ENCODE peak calls at places on chromosomes 6 and 20, in four cellular contexts. U, D, B and J are unnamed samples. For H3K4me1, the result is how much of the 10 kb centered on the place peaks cover.

GRCh38 chr20:44091026-44091425 is 96.0 kb downstream of the JPH2 start:
- DNase-seq in U (no peak), D (no peak), B (no peak), J (peak)

GRCh38 chr6:17120019-17120418 is 18.2 kb downstream of the STMND1 start:
- DNase-seq in U (no peak), D (no peak), B (no peak), J (no peak)

GRCh38 chr6:13769655-13770053 is 44.7 kb downstream of the MCUR1 start:
- DNase-seq in U (no peak), D (no peak), B (peak), J (no peak)

GRCh38 chr6:41066867-41067304 is 5.3 kb downstream of the OARD1 start:
- DNase-seq in U (peak), D (peak), B (peak), J (no peak)

GRCh38 chr6:40982917-40983316 is 56.1 kb downstream of the UNC5CL start:
- DNase-seq in U (no peak), D (no peak), B (no peak), J (no peak)

GRCh38 chr20:54044156-54044555 is 26.2 kb downstream of the BCAS1 start:
- DNase-seq in U (no peak), D (no peak), B (no peak), J (no peak)

GRCh38 chr6:161586866-161587265 is 313.0 kb upstream of the AGPAT4 start:
- DNase-seq in U (no peak), D (no peak), B (no peak), J (no peak)

GRCh38 chr6:142702501-142703460 is 242.2 kb downstream of the HIVEP2 start:
- DNase-seq in U (no peak), D (peak), B (no peak), J (no peak)

GRCh38 chr6:17280552-17281090 is 540 bp upstream of the RBM24 start:
- DNase-seq in U (no peak), D (peak), B (peak), J (no peak)

GRCh38 chr6:13915566-13916229 is 9.1 kb upstream of the RNF182 start:
- DNase-seq in U (no peak), D (no peak), B (no peak), J (no peak)

GRCh38 chr6:40997256-40997957 is 41.6 kb downstream of the UNC5CL start:
- DNase-seq in U (peak), D (no peak), B (no peak), J (no peak)

GRCh38 chr6:43083041-43083669 is 7.0 kb downstream of the PTK7 start:
- DNase-seq in U (no peak), D (no peak), B (peak), J (no peak)

GRCh38 chr20:33893314-33893713 is 82.2 kb downstream of the CHMP4B start:
- DNase-seq in U (no peak), D (no peak), B (no peak), J (no peak)

GRCh38 chr20:41444821-41445220 is 78.2 kb upstream of the EMILIN3 start:
- DNase-seq in U (no peak), D (no peak), B (no peak), J (no peak)

GRCh38 chr20:45752747-45753146 is 30.6 kb downstream of the SPINT4 start:
- DNase-seq in U (no peak), D (no peak), B (no peak), J (no peak)

GRCh38 chr20:39518649-39519048 is 556.5 kb downstream of the DHX35 start:
- DNase-seq in U (no peak), D (no peak), B (no peak), J (no peak)

GRCh38 chr6:26660096-26660425 is 515 bp upstream of the ZNF322 start:
- DNase-seq in U (no peak), D (no peak), B (no peak), J (no peak)

GRCh38 chr6:37483917-37484785 is 15.5 kb downstream of the CCDC167 start:
- DNase-seq in U (peak), D (peak), B (peak), J (peak)

GRCh38 chr20:52192296-52193007 is 873 bp upstream of the ZFP64 start:
- DNase-seq in U (no peak), D (peak), B (no peak), J (no peak)

GRCh38 chr20:58021481-58021880 is 207.0 kb downstream of the ANKRD60 start:
- DNase-seq in U (no peak), D (peak), B (peak), J (peak)

GRCh38 chr20:46230811-46231282 is 77.5 kb downstream of the CDH22 start:
- DNase-seq in U (no peak), D (no peak), B (no peak), J (no peak)

GRCh38 chr20:663315-664090 is 10.5 kb upstream of the SRXN1 start:
- DNase-seq in U (no peak), D (no peak), B (no peak), J (no peak)

GRCh38 chr20:733806-734205 is 34.5 kb downstream of the SLC52A3 start:
- DNase-seq in U (no peak), D (no peak), B (peak), J (no peak)

GRCh38 chr6:170042086-170042485 is 248.8 kb downstream of the DLL1 start:
- DNase-seq in U (no peak), D (no peak), B (no peak), J (no peak)

GRCh38 chr6:21594427-21595264 is 1.1 kb downstream of the SOX4 start:
- DNase-seq in U (peak), D (peak), B (peak), J (peak)

GRCh38 chr20:1636621-1637020 is 16.8 kb upstream of the SIRPB1 start:
- DNase-seq in U (no peak), D (no peak), B (no peak), J (no peak)

GRCh38 chr6:72826033-72826432 is 204.2 kb downstream of the KCNQ5 start:
- DNase-seq in U (no peak), D (no peak), B (no peak), J (no peak)

GRCh38 chr20:63624486-63624885 is 2.4 kb downstream of the GMEB2 start:
- DNase-seq in U (no peak), D (no peak), B (peak), J (peak)

GRCh38 chr6:109076421-109076820 is 18.2 kb downstream of the SESN1 start:
- DNase-seq in U (no peak), D (no peak), B (no peak), J (no peak)

GRCh38 chr6:163949367-163949766 is 534.8 kb downstream of the QKI start:
- DNase-seq in U (no peak), D (no peak), B (no peak), J (no peak)

GRCh38 chr6:157638779-157639178 is 184.3 kb upstream of the SNX9 start:
- DNase-seq in U (no peak), D (no peak), B (peak), J (no peak)

GRCh38 chr6:43728586-43728985 is 41.0 kb upstream of the MRPS18A start:
- DNase-seq in U (no peak), D (no peak), B (no peak), J (peak)

GRCh38 chr20:41482647-41483552 is 116.3 kb upstream of the EMILIN3 start:
- DNase-seq in U (no peak), D (no peak), B (no peak), J (no peak)

GRCh38 chr20:32811886-32812285 is 7.9 kb upstream of the MAPRE1 start:
- DNase-seq in U (no peak), D (no peak), B (no peak), J (no peak)

GRCh38 chr20:32807706-32808105 is 12.0 kb upstream of the MAPRE1 start:
- DNase-seq in U (no peak), D (no peak), B (no peak), J (no peak)

GRCh38 chr20:32809907-32810306 is 9.8 kb upstream of the MAPRE1 start:
- DNase-seq in U (no peak), D (no peak), B (peak), J (no peak)

GRCh38 chr20:32808438-32808837 is 11.3 kb upstream of the MAPRE1 start:
- DNase-seq in U (no peak), D (no peak), B (no peak), J (no peak)

GRCh38 chr20:32810941-32811340 is 8.8 kb upstream of the MAPRE1 start:
- DNase-seq in U (no peak), D (no peak), B (no peak), J (no peak)
- H3K4me1 ChIP-seq in U (under half), D (under half), B (under half), J (under half)

DNA sequence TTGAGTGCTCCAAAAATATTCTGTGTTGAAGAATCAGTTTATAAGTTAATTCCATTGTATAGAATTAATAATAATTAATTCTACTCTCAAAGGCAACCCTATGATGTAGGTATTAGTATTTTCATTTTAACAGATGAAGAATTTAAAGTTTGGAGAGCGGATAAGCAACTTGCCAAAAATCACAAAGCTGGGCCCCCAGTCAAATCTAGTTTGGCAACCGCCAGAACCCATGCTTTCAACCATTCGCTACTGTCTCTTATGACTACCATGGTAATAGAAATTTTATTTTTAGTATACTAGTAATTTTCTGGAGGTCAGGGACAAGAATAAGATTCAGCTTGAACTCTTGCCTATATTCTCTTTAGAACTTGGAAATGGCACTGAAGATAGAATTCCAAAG is 229.8 kb downstream of the IBTK start:
- DNase-seq in U (no peak), D (no peak), B (no peak), J (no peak)
- H3K4me1 ChIP-seq in U (under half), D (under half), B (under half), J (under half)

GRCh38 chr6:107536183-107536582 is 46.3 kb downstream of the SOBP start:
- DNase-seq in U (no peak), D (no peak), B (no peak), J (no peak)
- H3K4me1 ChIP-seq in U (under half), D (under half), B (under half), J (under half)

DNA sequence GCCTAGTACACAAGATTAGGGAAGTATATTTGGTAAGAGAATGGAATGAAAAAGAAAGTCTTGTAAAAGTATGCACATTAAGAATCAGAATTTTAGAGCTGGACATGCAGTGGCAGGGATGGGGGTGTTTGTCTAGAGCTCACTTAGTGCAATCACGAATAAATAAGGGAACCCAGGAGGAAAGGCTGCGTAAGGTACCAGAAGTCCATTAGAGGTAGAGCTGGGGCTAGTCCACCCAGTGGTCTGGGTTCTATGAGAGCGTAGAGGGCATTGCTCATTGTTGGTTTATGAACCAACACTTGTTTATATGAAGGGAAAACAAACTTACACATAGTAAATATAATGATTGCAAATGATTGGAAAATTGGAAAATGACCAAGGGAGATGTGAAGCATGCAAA is 3.1 kb downstream of the CDC40 start:
- DNase-seq in U (no peak), D (no peak), B (no peak), J (no peak)
- H3K4me1 ChIP-seq in U (under half), D (under half), B (under half), J (under half)

GRCh38 chr20:19981091-19981490 is 36.1 kb upstream of the NAA20 start:
- DNase-seq in U (no peak), D (no peak), B (no peak), J (no peak)

GRCh38 chr20:19976595-19977372 is 40.4 kb upstream of the NAA20 start:
- DNase-seq in U (peak), D (peak), B (peak), J (no peak)

GRCh38 chr20:19977373-19977770 is 39.8 kb upstream of the NAA20 start:
- DNase-seq in U (no peak), D (no peak), B (no peak), J (no peak)

GRCh38 chr20:19975901-19976300 is 41.3 kb upstream of the NAA20 start:
- DNase-seq in U (no peak), D (no peak), B (no peak), J (no peak)

GRCh38 chr20:19978511-19979210 is 38.5 kb upstream of the NAA20 start:
- DNase-seq in U (no peak), D (peak), B (no peak), J (no peak)
- H3K4me1 ChIP-seq in U (under half), D (under half), B (under half), J (half or more)

DNA sequence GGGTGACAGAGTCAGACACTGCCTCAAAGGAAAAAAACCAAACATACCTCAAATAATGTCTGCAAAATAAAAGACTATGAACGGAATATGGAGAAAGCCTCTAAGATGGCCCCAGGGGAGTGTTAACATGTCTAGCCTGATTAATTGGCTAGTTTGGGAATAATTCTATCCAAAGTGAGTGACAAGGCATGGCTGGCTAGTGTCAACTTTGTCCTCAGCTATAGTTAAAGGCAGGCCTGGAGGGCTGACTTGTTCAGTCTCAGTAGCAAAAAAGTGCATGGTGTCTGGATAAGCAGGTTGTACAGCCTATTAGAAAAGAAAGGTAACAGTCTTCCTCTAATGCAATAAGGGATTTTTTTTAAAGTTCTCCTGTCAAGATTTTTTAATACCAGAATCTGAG is 32.7 kb downstream of the GCNT2 start:
- DNase-seq in U (no peak), D (no peak), B (no peak), J (no peak)
- H3K4me1 ChIP-seq in U (under half), D (under half), B (under half), J (under half)

GRCh38 chr6:36322591-36322990 is 14.1 kb downstream of the BNIP5 start:
- DNase-seq in U (no peak), D (no peak), B (no peak), J (no peak)
- H3K4me1 ChIP-seq in U (under half), D (under half), B (under half), J (under half)